ENCODE peak calls at places on chromosomes 16 and 17, in four cellular contexts. One of them, this sample, is unnamed.
A peak's percentile ranks its signal among the peaks of the same experiment; 100 is the strongest.

GRCh38 chr16:54282202-54282922 is 4.2 kb downstream of the IRX3 start:
- DNase-seq in H1: no peak
- DNase-seq in HepG2: no peak
- DNase-seq in GM12878: no peak
- DNase-seq in this sample: no peak

GRCh38 chr17:76485569-76485968 is 15.7 kb downstream of the RHBDF2 start:
- DNase-seq in GM12878: no peak
- DNase-seq in H1: no peak
- DNase-seq in HepG2: no peak
- DNase-seq in this sample: no peak

GRCh38 chr16:13938480-13938879 is 18.5 kb downstream of the ERCC4 start:
- DNase-seq in GM12878: no peak
- DNase-seq in HepG2: no peak
- DNase-seq in H1: no peak
- DNase-seq in this sample: no peak

GRCh38 chr16:50613281-50613991 is 65.2 kb downstream of the NKD1 start:
- DNase-seq in GM12878: no peak
- DNase-seq in HepG2: no peak
- DNase-seq in H1: no peak
- DNase-seq in this sample: no peak

GRCh38 chr17:32519769-32520701 is 33.2 kb downstream of the CDK5R1 start:
- DNase-seq in HepG2: peak; percentile 25
- DNase-seq in GM12878: peak; percentile 52
- DNase-seq in H1: no peak
- DNase-seq in this sample: no peak

GRCh38 chr16:68062910-68063393 is 22.2 kb upstream of the NFATC3 start:
- DNase-seq in GM12878: no peak
- DNase-seq in H1: no peak
- DNase-seq in HepG2: no peak
- DNase-seq in this sample: no peak

GRCh38 chr16:89146211-89147005 is 25.1 kb upstream of the CDH15 start:
- DNase-seq in HepG2: no peak
- DNase-seq in GM12878: no peak
- DNase-seq in H1: no peak
- DNase-seq in this sample: no peak

GRCh38 chr17:64603987-64604386 is 58.1 kb downstream of the SMURF2 start:
- DNase-seq in GM12878: no peak
- DNase-seq in H1: no peak
- DNase-seq in HepG2: peak; percentile 26
- DNase-seq in this sample: no peak

GRCh38 chr17:55144518-55144917 is 120.2 kb upstream of the HLF start:
- DNase-seq in HepG2: no peak
- DNase-seq in H1: no peak
- DNase-seq in GM12878: no peak
- DNase-seq in this sample: no peak

GRCh38 chr17:34306466-34306865 is 12.8 kb upstream of the CCL8 start:
- DNase-seq in H1: peak; percentile 19
- DNase-seq in GM12878: no peak
- DNase-seq in HepG2: no peak
- DNase-seq in this sample: no peak

GRCh38 chr17:76585048-76585648 is 512 bp downstream of the ST6GALNAC2 start:
- DNase-seq in H1: no peak
- DNase-seq in GM12878: no peak
- DNase-seq in HepG2: no peak
- DNase-seq in this sample: no peak

GRCh38 chr16:57191056-57191536 is 5.0 kb downstream of the RSPRY1 start:
- DNase-seq in HepG2: no peak
- DNase-seq in GM12878: no peak
- DNase-seq in H1: no peak
- DNase-seq in this sample: no peak

GRCh38 chr16:63883091-63883490 is 1238.8 kb downstream of the CDH11 start:
- DNase-seq in HepG2: no peak
- DNase-seq in GM12878: no peak
- DNase-seq in H1: no peak
- DNase-seq in this sample: peak; percentile 25

GRCh38 chr17:28471127-28471453 is 2.4 kb upstream of the SLC13A2 start:
- DNase-seq in H1: no peak
- DNase-seq in GM12878: no peak
- DNase-seq in HepG2: no peak
- DNase-seq in this sample: no peak

DNA sequence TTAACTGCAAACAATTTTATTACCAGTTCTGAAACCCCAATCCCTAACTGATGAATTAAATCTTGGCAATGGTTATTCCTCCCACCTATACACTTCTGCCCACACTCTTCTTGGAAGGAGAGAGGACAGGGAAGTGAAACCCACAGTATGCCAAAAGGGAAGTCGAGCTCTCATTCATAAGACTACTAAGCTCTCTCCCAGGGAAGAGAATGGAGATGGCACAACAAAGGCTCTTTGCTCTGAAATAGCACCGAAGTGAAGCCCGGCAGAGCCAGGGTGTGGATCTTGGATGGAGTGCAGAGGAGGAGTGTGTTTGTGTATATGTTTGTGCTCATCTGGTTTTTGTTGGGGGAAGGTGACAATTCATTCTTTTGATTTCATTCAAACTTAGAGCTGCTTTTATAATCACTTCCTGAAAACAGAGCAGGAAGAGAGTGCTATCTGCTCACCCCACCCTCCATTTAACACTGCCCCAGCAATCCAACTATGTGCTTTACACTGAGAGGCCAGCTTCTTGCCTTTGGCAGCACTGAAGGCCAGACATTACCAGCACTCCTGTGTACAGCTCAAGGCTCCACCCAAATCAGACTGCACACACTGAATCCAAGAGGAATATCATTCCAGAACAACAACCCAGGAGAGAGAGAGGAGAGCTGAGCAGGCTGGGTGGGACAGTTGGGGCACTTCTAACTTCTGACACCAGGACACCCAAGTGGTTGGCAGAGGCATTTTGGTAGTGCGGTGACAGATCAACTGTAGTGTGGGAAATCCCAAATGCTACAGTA is 68.8 kb downstream of the HIC1 start:
- DNase-seq in HepG2: no peak
- DNase-seq in H1: no peak
- DNase-seq in GM12878: no peak
- DNase-seq in this sample: no peak
- TF ChIP-seq YY1 in HepG2: no peak
- TF ChIP-seq YY1 in H1: no peak
- TF ChIP-seq YY1 in GM12878: no peak
- TF ChIP-seq YY1 in this sample: no peak

GRCh38 chr16:42069-42457 is 11.3 kb downstream of the POLR3K start:
- DNase-seq in GM12878: no peak
- DNase-seq in HepG2: no peak
- DNase-seq in H1: no peak
- DNase-seq in this sample: no peak

GRCh38 chr16:36336-36984 is 16.9 kb downstream of the POLR3K start:
- DNase-seq in H1: no peak
- DNase-seq in HepG2: no peak
- DNase-seq in GM12878: no peak
- DNase-seq in this sample: no peak

GRCh38 chr16:37511-37910 is 15.9 kb downstream of the POLR3K start:
- DNase-seq in GM12878: no peak
- DNase-seq in HepG2: no peak
- DNase-seq in H1: no peak
- DNase-seq in this sample: no peak

GRCh38 chr16:41439-42068 is 11.9 kb downstream of the POLR3K start:
- DNase-seq in GM12878: no peak
- DNase-seq in HepG2: no peak
- DNase-seq in H1: no peak
- DNase-seq in this sample: no peak

GRCh38 chr16:38941-39892 is 14.2 kb downstream of the POLR3K start:
- DNase-seq in H1: no peak
- DNase-seq in HepG2: no peak
- DNase-seq in GM12878: peak; percentile 79
- DNase-seq in this sample: no peak
- TF ChIP-seq SUZ12 in H1: no peak
- TF ChIP-seq SUZ12 in HepG2: no peak
- TF ChIP-seq SUZ12 in GM12878: no peak
- TF ChIP-seq SUZ12 in this sample: no peak

GRCh38 chr17:82134101-82134500 is 36.1 kb upstream of the FASN start:
- DNase-seq in H1: no peak
- DNase-seq in GM12878: no peak
- DNase-seq in HepG2: no peak
- DNase-seq in this sample: no peak
- TF ChIP-seq ZNF274 in H1: no peak
- TF ChIP-seq ZNF274 in GM12878: no peak
- TF ChIP-seq ZNF274 in HepG2: no peak
- TF ChIP-seq ZNF274 in this sample: no peak

DNA sequence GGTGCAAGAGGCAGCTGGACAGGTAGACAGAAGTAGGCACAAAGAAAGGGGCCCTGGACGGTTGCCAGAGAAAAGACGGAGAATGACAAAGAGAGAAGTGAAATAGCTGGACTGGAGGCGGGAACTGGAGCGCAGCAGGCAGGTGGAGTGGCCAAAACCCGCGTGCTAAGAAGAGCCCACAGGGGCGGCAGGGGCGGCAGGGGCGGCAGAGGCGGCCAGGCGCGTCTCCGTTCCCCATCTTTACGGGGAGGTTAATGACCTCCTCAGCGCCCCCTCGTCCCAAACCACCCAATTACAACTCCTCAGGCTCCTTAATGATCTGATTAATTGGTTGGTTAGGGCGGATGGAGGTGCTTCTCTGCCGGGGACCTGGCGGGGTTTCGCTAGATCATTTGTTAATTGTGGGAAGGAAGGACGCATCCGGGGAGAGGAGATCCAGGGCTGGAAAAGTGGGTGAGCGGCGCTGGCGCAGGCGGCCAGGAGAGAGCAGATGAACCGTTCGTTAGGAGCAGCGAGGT is 15.4 kb upstream of the HOXB9 start:
- DNase-seq in H1: no peak
- DNase-seq in GM12878: no peak
- DNase-seq in HepG2: no peak
- DNase-seq in this sample: no peak
- TF ChIP-seq YY1 in H1: no peak
- TF ChIP-seq YY1 in GM12878: no peak
- TF ChIP-seq YY1 in HepG2: no peak
- TF ChIP-seq YY1 in this sample: no peak